ENCODE peak calls at places on chromosome 19, in ten cellular contexts. Y is left cardiac atrium; F is PC-3; P is HFFc6; H is NT2/D1; R is GM23338; I is DMS 273 treated with DMSO at 0.1 percent for 48 hours; B is T-helper 1 cell; Q is cardiac fibroblast; M is stimulated activated effector memory CD8-positive, alpha-beta T cell treated with anti-CD3 and anti-CD28 coated beads, Interleukin-12 subunit alpha, Interleukin-12 subunit beta, amount 100 ng/mL, for 72 hours. V is an unnamed sample.

GRCh38 chr19:11781295-11782057 is 14.7 kb downstream of the ZNF441 start:
- DNase-seq in Y (no peak), F (no peak), P (peak), H (no peak), R (no peak), I (no peak), B (no peak), Q (peak), M (no peak), V (no peak)

GRCh38 chr19:56301152-56301551 is 13.5 kb downstream of the ZSCAN5A start:
- DNase-seq in Y (no peak), F (peak), P (no peak), H (no peak), R (peak), I (no peak), B (no peak), Q (peak), M (no peak), V (no peak)

GRCh38 chr19:10998045-10998533 is 37.3 kb downstream of the SMARCA4 start:
- DNase-seq in Y (peak), F (peak), P (no peak), H (no peak), R (no peak), I (no peak), B (no peak), Q (peak), M (no peak), V (no peak)

GRCh38 chr19:18972301-18972831 is 31.3 kb upstream of the HOMER3 start:
- DNase-seq in Y (no peak), F (no peak), P (no peak), H (no peak), R (no peak), I (no peak), B (no peak), Q (peak), M (no peak), V (peak)

GRCh38 chr19:29497241-29497640 is 28.6 kb upstream of the VSTM2B start:
- DNase-seq in Y (no peak), F (no peak), P (no peak), H (no peak), R (no peak), I (no peak), B (no peak), Q (no peak), M (no peak), V (no peak)

GRCh38 chr19:33767898-33768413 is 28.7 kb upstream of the KCTD15 start:
- DNase-seq in Y (no peak), F (peak), P (no peak), H (peak), R (peak), I (no peak), B (no peak), Q (peak), M (no peak), V (no peak)

GRCh38 chr19:1747285-1748114 is 5.8 kb upstream of the ONECUT3 start:
- DNase-seq in Y (no peak), F (peak), P (peak), H (peak), R (peak), I (no peak), B (no peak), Q (peak), M (no peak), V (no peak)

GRCh38 chr19:35006342-35006998 is 6.3 kb downstream of the GRAMD1A start:
- DNase-seq in Y (peak), F (peak), P (peak), H (no peak), R (no peak), I (no peak), B (no peak), Q (peak), M (no peak), V (no peak)

GRCh38 chr19:51136891-51137551 is 5.1 kb upstream of the SIGLEC7 start:
- DNase-seq in Y (no peak), F (no peak), P (no peak), H (no peak), R (no peak), I (no peak), B (no peak), Q (peak), M (no peak), V (no peak)

GRCh38 chr19:21569497-21569870 is 64.1 kb downstream of the ZNF429 start:
- DNase-seq in Y (no peak), F (no peak), P (no peak), H (no peak), R (no peak), I (no peak), B (peak), Q (peak), M (no peak), V (no peak)

GRCh38 chr19:17757125-17757524 is 5.8 kb downstream of the FCHO1 start:
- DNase-seq in Y (peak), F (peak), P (peak), H (no peak), R (no peak), I (peak), B (no peak), Q (peak), M (no peak), V (no peak)

GRCh38 chr19:41324921-41325639 is 15.1 kb downstream of the CCDC97 start:
- DNase-seq in Y (peak), F (peak), P (peak), H (no peak), R (peak), I (peak), B (no peak), Q (peak), M (no peak), V (no peak)

GRCh38 chr19:17159466-17160393 is 55.4 kb upstream of the USE1 start:
- DNase-seq in Y (no peak), F (no peak), P (peak), H (peak), R (peak), I (no peak), B (no peak), Q (no peak), M (no peak), V (no peak)

GRCh38 chr19:10460714-10461046 is 40.3 kb downstream of the PDE4A start:
- DNase-seq in Y (no peak), F (no peak), P (no peak), H (no peak), R (no peak), I (no peak), B (no peak), Q (no peak), M (no peak), V (no peak)

GRCh38 chr19:4474504-4475136 is 2.5 kb downstream of the HDGFL2 start:
- DNase-seq in Y (peak), F (peak), P (peak), H (peak), R (peak), I (no peak), B (no peak), Q (peak), M (no peak), V (no peak)

GRCh38 chr19:49441210-49441959 is at the start of gene SLC17A7:
- DNase-seq in Y (peak), F (peak), P (no peak), H (no peak), R (peak), I (peak), B (peak), Q (no peak), M (no peak), V (no peak)

GRCh38 chr19:43575955-43576451 is 402 bp downstream of the PINLYP start:
- DNase-seq in Y (peak), F (no peak), P (no peak), H (no peak), R (no peak), I (no peak), B (no peak), Q (peak), M (no peak), V (no peak)

GRCh38 chr19:46469541-46470185 is 1.7 kb downstream of the PNMA8A start:
- DNase-seq in Y (no peak), F (no peak), P (no peak), H (no peak), R (no peak), I (no peak), B (no peak), Q (no peak), M (no peak), V (no peak)

GRCh38 chr19:4594199-4594598 is 34.7 kb upstream of the SEMA6B start:
- DNase-seq in Y (no peak), F (no peak), P (no peak), H (no peak), R (no peak), I (no peak), B (no peak), Q (no peak), M (no peak), V (no peak)

GRCh38 chr19:48543121-48543710 is 8.8 kb upstream of the SULT2B1 start:
- DNase-seq in Y (no peak), F (peak), P (peak), H (no peak), R (peak), I (no peak), B (no peak), Q (peak), M (no peak), V (no peak)

GRCh38 chr19:45692187-45693111 is at the start of gene QPCTL:
- DNase-seq in Y (peak), F (peak), P (peak), H (peak), R (peak), I (peak), B (peak), Q (peak), M (peak), V (peak)

GRCh38 chr19:3944018-3944721 is 11.3 kb downstream of the NMRK2 start:
- DNase-seq in Y (no peak), F (no peak), P (no peak), H (no peak), R (no peak), I (no peak), B (no peak), Q (no peak), M (no peak), V (no peak)

GRCh38 chr19:17405250-17406038 is at the start of gene BST2:
- DNase-seq in Y (peak), F (no peak), P (no peak), H (no peak), R (peak), I (peak), B (peak), Q (peak), M (no peak), V (peak)

GRCh38 chr19:28465317-28466086 is 747.4 kb downstream of the UQCRFS1 start:
- DNase-seq in Y (no peak), F (no peak), P (no peak), H (no peak), R (no peak), I (no peak), B (no peak), Q (no peak), M (no peak), V (no peak)

GRCh38 chr19:46392252-46392801 is 21.0 kb downstream of the CCDC8 start:
- DNase-seq in Y (no peak), F (no peak), P (no peak), H (no peak), R (no peak), I (peak), B (no peak), Q (peak), M (no peak), V (no peak)

GRCh38 chr19:373391-374182 is 29.0 kb upstream of the MIER2 start:
- DNase-seq in Y (no peak), F (no peak), P (no peak), H (no peak), R (no peak), I (no peak), B (no peak), Q (no peak), M (no peak), V (no peak)

GRCh38 chr19:23283925-23284324 is 33.7 kb upstream of the ZNF724 start:
- DNase-seq in Y (peak), F (peak), P (peak), H (peak), R (peak), I (peak), B (peak), Q (peak), M (peak), V (peak)

GRCh38 chr19:5452594-5453565 is 2.3 kb upstream of the ZNRF4 start:
- DNase-seq in Y (no peak), F (peak), P (peak), H (no peak), R (peak), I (peak), B (no peak), Q (no peak), M (no peak), V (no peak)

V was measured in KG1.